ENCODE peak calls at places on chromosomes 3 and 15, in seven cellular contexts. X, G, O, L, W, I and R are unnamed samples.

GRCh38 chr15:78634251-78635145 is 6.5 kb downstream of the CHRNB4 start:
- DNase-seq in X (no peak), G (no peak), O (no peak), L (no peak), W (no peak), I (no peak), R (no peak)

GRCh38 chr3:48467110-48467454 is 20.5 kb downstream of the ATRIP start:
- DNase-seq in X (no peak), G (no peak), O (no peak), L (no peak), W (no peak), I (no peak), R (no peak)

GRCh38 chr15:59001946-59002345 is 14.5 kb downstream of the RNF111 start:
- DNase-seq in X (no peak), G (no peak), O (no peak), L (no peak), W (no peak), I (no peak), R (no peak)

GRCh38 chr3:71429610-71429988 is 153.9 kb downstream of the FOXP1 start:
- DNase-seq in X (no peak), G (no peak), O (no peak), L (no peak), W (no peak), I (no peak), R (no peak)

GRCh38 chr3:69250014-69250413 is 127.6 kb upstream of the LMOD3 start:
- DNase-seq in X (peak), G (no peak), O (no peak), L (no peak), W (no peak), I (peak), R (no peak)

GRCh38 chr15:68402432-68403160 is 29.4 kb downstream of the ITGA11 start:
- DNase-seq in X (no peak), G (no peak), O (peak), L (no peak), W (peak), I (no peak), R (no peak)

GRCh38 chr3:104642827-104643226 is 723.9 kb upstream of the ALCAM start:
- DNase-seq in X (no peak), G (no peak), O (no peak), L (no peak), W (no peak), I (no peak), R (no peak)

GRCh38 chr3:44568561-44568960 is 13.6 kb downstream of the ZKSCAN7 start:
- DNase-seq in X (no peak), G (peak), O (no peak), L (no peak), W (no peak), I (no peak), R (no peak)

GRCh38 chr15:69524296-69524695 is 71.7 kb downstream of the RPLP1 start:
- DNase-seq in X (peak), G (no peak), O (no peak), L (no peak), W (no peak), I (no peak), R (no peak)

GRCh38 chr3:72444642-72445223 is 403.5 kb downstream of the SHQ1 start:
- DNase-seq in X (no peak), G (peak), O (no peak), L (no peak), W (no peak), I (no peak), R (no peak)

GRCh38 chr3:62950227-62950626 is 75.0 kb upstream of the CADPS start:
- DNase-seq in X (no peak), G (no peak), O (no peak), L (no peak), W (no peak), I (no peak), R (no peak)

GRCh38 chr3:187770224-187770623 is 25.0 kb upstream of the BCL6 start:
- DNase-seq in X (no peak), G (no peak), O (no peak), L (no peak), W (no peak), I (no peak), R (no peak)

DNA sequence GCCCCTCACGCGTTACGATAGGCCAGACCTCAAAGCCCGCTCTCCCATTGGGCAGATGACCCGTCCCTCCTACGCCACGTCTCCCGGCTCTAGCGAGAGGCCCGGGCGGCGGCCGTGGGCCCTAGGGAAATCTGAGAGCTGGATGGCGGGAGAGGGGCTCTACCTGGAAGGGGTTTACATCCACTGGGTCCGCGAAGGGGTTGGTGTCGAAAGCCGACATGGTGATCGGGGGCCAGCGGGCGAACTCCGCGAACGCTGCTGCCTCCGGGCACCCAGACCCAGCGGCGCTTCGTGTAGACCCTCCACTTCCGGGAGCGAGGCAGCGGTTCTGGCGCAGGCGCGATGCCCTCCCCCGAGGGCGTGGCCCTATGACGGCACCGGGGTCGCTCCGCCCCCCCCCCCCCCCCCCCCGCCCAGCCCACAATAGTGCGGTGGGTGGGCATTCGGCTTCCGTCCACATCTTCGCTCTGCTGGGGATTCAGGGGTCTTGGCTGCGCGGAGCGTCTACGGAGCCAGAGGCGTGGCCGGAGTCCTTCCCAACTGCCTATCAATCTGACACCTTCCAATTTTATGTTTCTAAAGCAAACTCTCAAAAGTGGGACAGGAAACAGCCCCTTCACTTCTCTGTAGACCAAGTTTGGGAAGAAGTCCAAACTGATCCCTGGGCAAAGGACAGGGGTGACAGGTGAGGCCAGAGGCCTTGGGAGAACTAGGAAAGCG is at the start of gene SCAMP2:
- DNase-seq in X (peak), G (peak), O (peak), L (peak), W (peak), I (peak), R (peak)
- TF ChIP-seq POLR2A in X (peak), G (peak), O (peak), L (no peak), W (peak), I (peak), R (peak)

GRCh38 chr15:101043911-101044624 is 124.9 kb downstream of the LRRK1 start:
- DNase-seq in X (peak), G (no peak), O (no peak), L (peak), W (peak), I (no peak), R (no peak)
- H3K27ac ChIP-seq in X (no peak), G (no peak), O (no peak), L (no peak), W (peak), I (no peak), R (no peak)

GRCh38 chr15:66566963-66567531 is 1.2 kb upstream of the LCTL start:
- DNase-seq in X (peak), G (peak), O (no peak), L (peak), W (peak), I (peak), R (peak)
- H3K4me3 ChIP-seq in X (no peak), G (no peak), O (no peak), L (no peak), W (no peak), I (no peak), R (no peak)

GRCh38 chr15:42495361-42496212 is at the start of gene SNAP23:
- DNase-seq in X (peak), G (peak), O (peak), L (peak), W (peak), I (peak), R (peak)
- TF ChIP-seq POLR2A in X (peak), G (peak), O (peak), L (peak), W (peak), I (peak), R (peak)

DNA sequence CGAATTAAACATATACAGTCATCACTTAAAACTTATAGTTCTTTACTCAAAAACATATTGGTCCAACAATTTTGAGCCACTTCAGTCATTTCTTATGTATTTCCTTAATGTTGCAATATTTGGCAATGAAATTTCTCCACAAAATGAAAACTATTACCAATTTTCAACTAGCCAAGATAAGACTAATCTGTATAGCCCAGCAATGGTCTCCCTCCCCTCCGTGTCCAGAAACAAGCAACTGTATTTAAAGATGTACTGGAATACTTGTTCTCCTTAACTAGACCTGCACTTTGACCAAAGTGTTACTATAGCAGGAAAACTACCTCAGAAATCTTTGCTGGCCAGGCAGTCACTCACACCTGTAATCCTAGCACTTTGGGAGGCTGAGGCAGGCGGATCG is 9.2 kb downstream of the ARF4 start:
- DNase-seq in X (no peak), G (no peak), O (no peak), L (no peak), W (no peak), I (no peak), R (no peak)
- H3K27ac ChIP-seq in X (no peak), G (no peak), O (no peak), L (no peak), W (no peak), I (no peak), R (no peak)

GRCh38 chr15:31031471-31032064 is 40.1 kb upstream of the MTMR10 start:
- DNase-seq in X (no peak), G (peak), O (no peak), L (no peak), W (no peak), I (no peak), R (peak)
- H3K4me3 ChIP-seq in X (no peak), G (no peak), O (no peak), L (no peak), W (no peak), I (no peak), R (no peak)

GRCh38 chr3:15333099-15333956 is 942 bp upstream of the SH3BP5 start:
- DNase-seq in X (no peak), G (no peak), O (no peak), L (no peak), W (no peak), I (no peak), R (no peak)
- TF ChIP-seq POLR2A in X (no peak), G (no peak), O (no peak), L (no peak), W (no peak), I (no peak), R (no peak)

GRCh38 chr3:5143459-5143858 is 21.4 kb downstream of the ARL8B start:
- DNase-seq in X (no peak), G (no peak), O (no peak), L (no peak), W (no peak), I (no peak), R (no peak)

GRCh38 chr3:5141760-5142159 is 19.7 kb downstream of the ARL8B start:
- DNase-seq in X (no peak), G (no peak), O (no peak), L (no peak), W (no peak), I (no peak), R (no peak)

GRCh38 chr3:5145120-5145519 is 23.0 kb downstream of the ARL8B start:
- DNase-seq in X (no peak), G (no peak), O (no peak), L (no peak), W (no peak), I (no peak), R (no peak)

GRCh38 chr3:5140230-5140621 is 18.1 kb downstream of the ARL8B start:
- DNase-seq in X (no peak), G (no peak), O (no peak), L (no peak), W (no peak), I (no peak), R (no peak)

DNA sequence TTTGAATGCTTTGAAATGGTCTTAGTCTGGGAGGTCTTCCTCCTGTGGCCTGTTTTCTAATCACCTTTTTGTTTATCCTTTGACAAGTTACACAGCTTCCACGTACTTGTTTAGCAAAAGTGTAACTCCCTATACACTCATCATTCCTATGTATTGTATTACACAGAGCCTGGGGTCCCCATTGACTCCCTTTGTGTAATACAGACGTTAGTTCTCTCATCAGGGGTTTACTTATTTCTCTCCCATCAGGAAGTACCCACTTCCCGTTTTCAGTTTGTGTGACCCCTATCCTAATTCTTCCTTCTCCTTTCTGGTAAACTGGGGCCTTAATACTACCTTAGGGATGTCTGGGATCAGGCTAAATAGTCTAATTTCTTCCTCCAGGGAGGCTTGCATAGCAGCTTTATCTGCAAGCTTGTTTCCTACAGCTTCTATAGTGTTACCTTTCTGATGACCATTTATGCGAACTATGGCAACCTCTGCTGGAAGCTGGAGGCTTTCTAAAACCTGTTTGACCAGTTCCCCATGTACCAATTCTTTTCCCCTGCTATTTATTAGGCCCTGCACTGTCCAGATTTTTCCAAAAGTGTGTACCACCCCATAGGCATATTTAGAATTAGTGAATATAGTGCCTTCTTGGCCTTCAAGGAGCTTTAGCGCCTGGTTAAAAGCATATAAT is 22.4 kb downstream of the ARL8B start:
- DNase-seq in X (no peak), G (no peak), O (no peak), L (no peak), W (no peak), I (no peak), R (no peak)
- H3K27ac ChIP-seq in X (no peak), G (no peak), O (peak), L (no peak), W (no peak), I (no peak), R (no peak)

DNA sequence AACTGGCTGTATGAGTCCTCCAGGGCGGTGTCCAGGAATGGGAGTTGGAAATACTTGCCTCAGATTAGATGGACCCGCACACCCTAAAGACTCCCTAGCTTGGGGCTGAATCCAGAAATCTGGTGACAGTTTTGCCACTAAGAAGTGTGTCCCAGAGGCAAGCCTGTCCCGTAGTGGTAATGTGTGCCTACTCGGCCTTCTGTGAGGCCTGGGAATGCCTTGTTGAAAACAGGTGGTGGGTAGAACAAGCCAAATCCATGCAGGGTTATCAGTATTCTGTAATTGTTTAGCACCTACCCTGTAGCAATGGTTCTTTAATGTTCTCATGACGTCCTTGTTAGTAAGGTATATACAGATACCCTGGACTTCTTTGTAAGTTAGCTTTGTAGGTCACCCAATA is 1.6 kb downstream of the C3orf52 start:
- DNase-seq in X (no peak), G (no peak), O (no peak), L (no peak), W (no peak), I (peak), R (no peak)
- H3K4me3 ChIP-seq in X (peak), G (no peak), O (no peak), L (no peak), W (no peak), I (no peak), R (no peak)